ENCODE peak calls at places on chromosomes 1 and 21, in ten cellular contexts. One of them, this sample, is unnamed.
A peak's percentile ranks its signal among the peaks of the same experiment; 100 is the strongest.

GRCh38 chr1:184545601-184546000 is 158.8 kb downstream of the C1orf21 start:
- DNase-seq in anterior cingulate cortex: no peak
- DNase-seq in kidney tubule cell: peak; percentile 15
- DNase-seq in stromal cell of bone marrow: peak; percentile 51
- DNase-seq in lower leg skin: no peak
- DNase-seq in globus pallidus: no peak
- DNase-seq in epithelial cell of esophagus: peak; percentile 97
- DNase-seq in NCI-H226: no peak
- DNase-seq in T47D: no peak
- DNase-seq in glomerular endothelial cell: no peak
- DNase-seq in this sample: peak; percentile 83

GRCh38 chr1:43286115-43286514 is 734 bp upstream of the C1orf210 start:
- DNase-seq in kidney tubule cell: no peak
- DNase-seq in NCI-H226: no peak
- DNase-seq in stromal cell of bone marrow: no peak
- DNase-seq in epithelial cell of esophagus: no peak
- DNase-seq in T47D: no peak
- DNase-seq in glomerular endothelial cell: no peak
- DNase-seq in anterior cingulate cortex: no peak
- DNase-seq in lower leg skin: peak; percentile 54
- DNase-seq in globus pallidus: no peak
- DNase-seq in this sample: no peak

GRCh38 chr1:41435570-41436178 is 48.8 kb downstream of the EDN2 start:
- DNase-seq in NCI-H226: no peak
- DNase-seq in anterior cingulate cortex: no peak
- DNase-seq in globus pallidus: no peak
- DNase-seq in glomerular endothelial cell: no peak
- DNase-seq in T47D: no peak
- DNase-seq in epithelial cell of esophagus: no peak
- DNase-seq in kidney tubule cell: peak; percentile 14
- DNase-seq in stromal cell of bone marrow: no peak
- DNase-seq in lower leg skin: no peak
- DNase-seq in this sample: no peak

GRCh38 chr1:18211764-18212163 is 104.2 kb downstream of the IGSF21 start:
- DNase-seq in NCI-H226: no peak
- DNase-seq in epithelial cell of esophagus: no peak
- DNase-seq in anterior cingulate cortex: peak; percentile 70
- DNase-seq in T47D: no peak
- DNase-seq in kidney tubule cell: no peak
- DNase-seq in globus pallidus: no peak
- DNase-seq in stromal cell of bone marrow: peak; percentile 56
- DNase-seq in glomerular endothelial cell: no peak
- DNase-seq in lower leg skin: no peak
- DNase-seq in this sample: no peak

GRCh38 chr21:36125513-36126121 is 9.3 kb upstream of the CBR3 start:
- DNase-seq in globus pallidus: peak; percentile 54
- DNase-seq in NCI-H226: peak; percentile 22
- DNase-seq in stromal cell of bone marrow: no peak
- DNase-seq in anterior cingulate cortex: peak; percentile 32
- DNase-seq in glomerular endothelial cell: no peak
- DNase-seq in epithelial cell of esophagus: peak; percentile 73
- DNase-seq in kidney tubule cell: peak; percentile 61
- DNase-seq in lower leg skin: peak; percentile 90
- DNase-seq in T47D: no peak
- DNase-seq in this sample: peak; percentile 54

GRCh38 chr21:37862536-37862935 is 53.7 kb downstream of the KCNJ6 start:
- DNase-seq in stromal cell of bone marrow: no peak
- DNase-seq in NCI-H226: no peak
- DNase-seq in glomerular endothelial cell: no peak
- DNase-seq in lower leg skin: no peak
- DNase-seq in anterior cingulate cortex: peak; percentile 20
- DNase-seq in epithelial cell of esophagus: peak; percentile 51
- DNase-seq in T47D: peak; percentile 61
- DNase-seq in globus pallidus: peak; percentile 16
- DNase-seq in kidney tubule cell: peak; percentile 56
- DNase-seq in this sample: peak; percentile 25

GRCh38 chr1:113763651-113764050 is 4.4 kb upstream of the PHTF1 start:
- DNase-seq in kidney tubule cell: no peak
- DNase-seq in NCI-H226: no peak
- DNase-seq in anterior cingulate cortex: peak; percentile 9
- DNase-seq in epithelial cell of esophagus: no peak
- DNase-seq in lower leg skin: no peak
- DNase-seq in glomerular endothelial cell: no peak
- DNase-seq in globus pallidus: no peak
- DNase-seq in stromal cell of bone marrow: no peak
- DNase-seq in T47D: no peak
- DNase-seq in this sample: no peak

GRCh38 chr1:146001734-146002133 is 5.4 kb upstream of the TXNIP start:
- DNase-seq in kidney tubule cell: no peak
- DNase-seq in stromal cell of bone marrow: no peak
- DNase-seq in NCI-H226: no peak
- DNase-seq in globus pallidus: no peak
- DNase-seq in T47D: no peak
- DNase-seq in epithelial cell of esophagus: no peak
- DNase-seq in anterior cingulate cortex: no peak
- DNase-seq in glomerular endothelial cell: no peak
- DNase-seq in lower leg skin: peak; percentile 83
- DNase-seq in this sample: no peak

GRCh38 chr1:83815348-83815747 is 183.6 kb downstream of the TTLL7 start:
- DNase-seq in epithelial cell of esophagus: no peak
- DNase-seq in anterior cingulate cortex: no peak
- DNase-seq in globus pallidus: no peak
- DNase-seq in glomerular endothelial cell: no peak
- DNase-seq in NCI-H226: no peak
- DNase-seq in stromal cell of bone marrow: peak; percentile 69
- DNase-seq in T47D: no peak
- DNase-seq in lower leg skin: no peak
- DNase-seq in kidney tubule cell: no peak
- DNase-seq in this sample: peak; percentile 80

GRCh38 chr1:70358921-70359564 is 4.5 kb upstream of the ANKRD13C start:
- DNase-seq in kidney tubule cell: peak; percentile 79
- DNase-seq in stromal cell of bone marrow: no peak
- DNase-seq in epithelial cell of esophagus: peak; percentile 45
- DNase-seq in T47D: no peak
- DNase-seq in lower leg skin: no peak
- DNase-seq in globus pallidus: no peak
- DNase-seq in glomerular endothelial cell: no peak
- DNase-seq in NCI-H226: peak; percentile 58
- DNase-seq in anterior cingulate cortex: no peak
- DNase-seq in this sample: no peak

GRCh38 chr1:240691521-240692338 is 79.8 kb upstream of the GREM2 start:
- DNase-seq in T47D: peak; percentile 26
- DNase-seq in glomerular endothelial cell: no peak
- DNase-seq in globus pallidus: peak; percentile 19
- DNase-seq in kidney tubule cell: peak; percentile 5
- DNase-seq in epithelial cell of esophagus: peak; percentile 31
- DNase-seq in lower leg skin: peak; percentile 88
- DNase-seq in NCI-H226: peak; percentile 11
- DNase-seq in anterior cingulate cortex: peak; percentile 42
- DNase-seq in stromal cell of bone marrow: peak; percentile 56
- DNase-seq in this sample: peak; percentile 71

GRCh38 chr21:21688877-21689276 is 690.7 kb downstream of the NCAM2 start:
- DNase-seq in anterior cingulate cortex: no peak
- DNase-seq in epithelial cell of esophagus: no peak
- DNase-seq in NCI-H226: peak; percentile 19
- DNase-seq in globus pallidus: no peak
- DNase-seq in lower leg skin: no peak
- DNase-seq in T47D: no peak
- DNase-seq in kidney tubule cell: no peak
- DNase-seq in stromal cell of bone marrow: no peak
- DNase-seq in glomerular endothelial cell: no peak
- DNase-seq in this sample: peak; percentile 48

GRCh38 chr1:157439318-157439954 is 112.9 kb downstream of the FCRL5 start:
- DNase-seq in NCI-H226: no peak
- DNase-seq in kidney tubule cell: no peak
- DNase-seq in glomerular endothelial cell: no peak
- DNase-seq in epithelial cell of esophagus: no peak
- DNase-seq in stromal cell of bone marrow: no peak
- DNase-seq in T47D: no peak
- DNase-seq in globus pallidus: no peak
- DNase-seq in anterior cingulate cortex: no peak
- DNase-seq in lower leg skin: no peak
- DNase-seq in this sample: no peak

GRCh38 chr1:160082487-160082886 is 1.1 kb downstream of the KCNJ9 start:
- DNase-seq in NCI-H226: no peak
- DNase-seq in glomerular endothelial cell: no peak
- DNase-seq in epithelial cell of esophagus: no peak
- DNase-seq in stromal cell of bone marrow: no peak
- DNase-seq in kidney tubule cell: no peak
- DNase-seq in T47D: no peak
- DNase-seq in lower leg skin: no peak
- DNase-seq in globus pallidus: no peak
- DNase-seq in anterior cingulate cortex: no peak
- DNase-seq in this sample: no peak